ENCODE peak calls at places on chromosomes 12 and 14, in six cellular contexts. O is GM23338, J is HCT116, V is PC-9, X is hepatocyte, U is MM.1S. C is an unnamed sample.

GRCh38 chr12:69897744-69898143 is 72.7 kb downstream of the MYRFL start:
- DNase-seq in O (peak; percentile 51), U (peak; percentile 71), J (no peak), V (peak; percentile 37), X (peak; percentile 19), C (peak; percentile 64)

GRCh38 chr14:96629558-96630222 is 127.5 kb downstream of the PAPOLA start:
- DNase-seq in U (no peak), J (no peak), V (no peak), O (no peak), X (no peak), C (no peak)

GRCh38 chr12:15788266-15789214 is 648 bp downstream of the EPS8 start:
- DNase-seq in J (peak; percentile 34), U (peak; percentile 49), V (peak; percentile 55), X (peak; percentile 54), O (peak; percentile 70), C (peak; percentile 47)

GRCh38 chr12:86349196-86349595 is 93.0 kb upstream of the MGAT4C start:
- DNase-seq in V (no peak), J (no peak), O (no peak), X (no peak), U (no peak), C (peak; percentile 19)

GRCh38 chr12:124096109-124096508 is 123.1 kb downstream of the ZNF664 start:
- DNase-seq in X (no peak), V (no peak), U (no peak), O (no peak), J (no peak), C (no peak)

GRCh38 chr12:50980545-50980944 is 28.2 kb downstream of the HIGD1C start:
- DNase-seq in X (no peak), U (no peak), J (no peak), O (no peak), V (no peak), C (no peak)

GRCh38 chr12:57735952-57736742 is 2.4 kb downstream of the AGAP2 start:
- DNase-seq in X (peak; percentile 56), U (no peak), J (no peak), V (no peak), O (peak; percentile 91), C (peak; percentile 45)

GRCh38 chr12:113439606-113440030 is 17.4 kb downstream of the SDSL start:
- DNase-seq in U (no peak), V (no peak), X (peak; percentile 76), J (no peak), O (peak; percentile 95), C (peak; percentile 69)

GRCh38 chr14:28344381-28344780 is 422.2 kb upstream of the FOXG1 start:
- DNase-seq in V (no peak), O (no peak), X (no peak), U (no peak), J (no peak), C (peak; percentile 66)

GRCh38 chr14:63854330-63854729 is 1.5 kb downstream of the SYNE2 start:
- DNase-seq in X (no peak), U (no peak), J (no peak), V (no peak), O (no peak), C (no peak)

GRCh38 chr14:26218858-26219257 is 379.0 kb downstream of the NOVA1 start:
- DNase-seq in J (no peak), O (no peak), V (no peak), X (no peak), U (no peak), C (no peak)
- H3K9me2 ChIP-seq in J (no peaks in the 10 kb centered on the region), O (peaks cover 9% of the 10 kb centered on the region), V (no peaks in the 10 kb centered on the region), X (no peaks in the 10 kb centered on the region), U (no peaks in the 10 kb centered on the region), C (no peaks in the 10 kb centered on the region)

DNA sequence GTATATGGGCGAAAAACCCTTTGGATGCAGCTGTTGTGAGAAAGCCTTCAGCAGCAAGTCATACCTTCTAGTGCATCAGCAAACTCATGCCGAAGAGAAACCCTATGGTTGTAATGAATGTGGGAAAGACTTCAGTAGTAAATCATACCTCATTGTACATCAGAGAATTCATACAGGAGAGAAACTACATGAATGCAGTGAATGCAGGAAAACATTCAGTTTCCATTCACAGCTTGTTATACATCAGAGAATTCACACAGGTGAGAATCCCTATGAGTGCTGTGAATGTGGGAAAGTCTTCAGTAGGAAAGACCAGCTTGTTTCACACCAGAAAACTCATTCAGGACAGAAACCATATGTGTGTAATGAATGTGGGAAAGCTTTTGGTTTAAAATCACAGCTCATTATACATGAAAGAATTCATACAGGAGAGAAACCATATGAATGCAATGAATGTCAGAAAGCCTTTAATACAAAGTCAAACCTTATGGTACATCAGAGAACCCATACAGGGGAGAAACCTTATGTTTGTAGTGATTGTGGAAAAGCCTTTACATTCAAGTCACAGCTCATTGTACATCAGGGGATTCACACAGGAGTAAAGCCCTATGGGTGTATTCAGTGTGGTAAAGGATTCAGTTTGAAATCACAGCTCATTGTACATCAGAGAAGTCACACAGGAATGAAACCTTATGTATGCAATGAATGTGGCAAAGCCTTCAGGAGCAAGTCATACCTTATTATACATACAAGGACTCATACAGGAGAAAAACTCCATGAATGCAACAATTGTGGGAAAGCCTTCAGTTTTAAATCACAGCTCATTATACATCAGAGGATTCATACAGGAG is 21.4 kb downstream of the ZNF268 start:
- DNase-seq in V (no peak), J (no peak), U (no peak), O (peak; percentile 8), X (no peak), C (no peak)
- TF ChIP-seq EZH2 in V (no peak), J (no peak), U (no peak), O (no peak), X (no peak), C (no peak)

GRCh38 chr12:108825205-108825950 is 32.0 kb downstream of the SSH1 start:
- DNase-seq in J (no peak), U (peak; percentile 50), X (no peak), V (no peak), O (no peak), C (no peak)

GRCh38 chr12:108823804-108824203 is 33.6 kb downstream of the SSH1 start:
- DNase-seq in U (no peak), V (no peak), O (no peak), X (no peak), J (no peak), C (no peak)

GRCh38 chr12:108827941-108828340 is 29.4 kb downstream of the SSH1 start:
- DNase-seq in X (no peak), U (no peak), V (no peak), J (no peak), O (no peak), C (no peak)

GRCh38 chr12:108826807-108827721 is 30.3 kb downstream of the SSH1 start:
- DNase-seq in J (no peak), U (no peak), V (no peak), O (no peak), X (no peak), C (no peak)

GRCh38 chr12:108826115-108826806 is 31.1 kb downstream of the SSH1 start:
- DNase-seq in X (peak; percentile 54), J (no peak), V (no peak), O (no peak), U (peak; percentile 29), C (no peak)
- TF ChIP-seq CTCF in X (no peak), J (no peak), V (no peak), O (no peak), U (no peak), C (no peak)

GRCh38 chr14:45073480-45073879 is 10.4 kb upstream of the PRPF39 start:
- DNase-seq in J (no peak), X (no peak), U (no peak), O (no peak), V (no peak), C (no peak)
- H3K9me2 ChIP-seq in J (no peaks in the 10 kb centered on the region), X (no peaks in the 10 kb centered on the region), U (no peaks in the 10 kb centered on the region), O (no peaks in the 10 kb centered on the region), V (no peaks in the 10 kb centered on the region), C (no peaks in the 10 kb centered on the region)

GRCh38 chr12:6311822-6312528 is 1.5 kb downstream of the PLEKHG6 start:
- DNase-seq in O (no peak), X (peak; percentile 10), U (no peak), J (no peak), V (no peak), C (no peak)

GRCh38 chr12:6313326-6313940 is 3.0 kb downstream of the PLEKHG6 start:
- DNase-seq in O (no peak), U (no peak), J (no peak), X (peak; percentile 5), V (no peak), C (peak; percentile 27)

GRCh38 chr12:6307521-6307920 is 3.0 kb upstream of the PLEKHG6 start:
- DNase-seq in V (no peak), X (no peak), J (no peak), U (no peak), O (no peak), C (no peak)

GRCh38 chr12:6312529-6313325 is 2.2 kb downstream of the PLEKHG6 start:
- DNase-seq in V (peak; percentile 96), J (no peak), X (peak; percentile 83), U (peak; percentile 29), O (peak; percentile 68), C (peak; percentile 71)

DNA sequence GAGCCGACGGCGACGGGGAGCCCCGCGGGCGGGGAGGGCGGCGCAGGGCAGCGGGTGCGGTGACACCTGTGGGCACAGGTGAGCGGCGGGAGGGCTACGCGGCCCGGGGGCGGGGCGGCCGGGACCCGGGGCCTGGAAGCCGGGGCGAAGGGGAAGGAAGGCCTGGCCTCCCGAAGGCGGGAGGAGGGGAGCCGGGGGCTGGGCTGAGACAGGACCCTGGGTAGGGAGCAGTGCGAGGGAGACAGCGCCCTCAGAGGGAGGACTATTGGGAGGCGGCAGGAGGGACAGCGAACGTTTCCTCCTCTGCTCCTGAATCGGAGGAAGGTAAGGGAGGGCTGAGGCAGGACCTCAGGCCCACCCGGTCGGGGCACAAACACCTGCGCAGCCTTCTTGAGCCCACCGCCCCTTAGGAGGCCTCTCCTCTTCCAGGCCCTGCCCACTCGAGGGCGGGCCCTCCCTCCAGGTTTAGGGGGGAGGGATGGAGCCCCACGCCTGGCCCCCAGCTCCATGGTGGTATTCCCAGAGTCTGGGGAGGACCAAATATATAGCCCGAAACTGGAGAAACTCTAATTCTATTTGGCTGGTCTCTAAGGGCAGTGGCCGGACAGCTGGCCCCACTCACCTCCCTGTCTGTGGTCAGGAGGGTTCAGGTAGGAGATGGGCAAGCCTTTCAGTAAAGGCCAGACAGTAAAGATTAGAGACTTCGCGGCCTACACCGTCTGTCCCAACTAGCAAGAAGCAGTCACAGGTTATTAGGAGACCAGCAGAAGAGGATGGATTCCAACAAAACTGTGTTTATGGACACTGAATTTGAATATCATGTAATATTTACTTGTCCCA is 509 bp downstream of the PLEKHG6 start:
- DNase-seq in O (peak; percentile 88), V (no peak), J (no peak), U (no peak), X (peak; percentile 63), C (no peak)
- TF ChIP-seq EZH2 in O (no peak), V (no peak), J (no peak), U (no peak), X (no peak), C (no peak)